ENCODE peak calls at places on chromosomes 4 and X, in ten cellular contexts. Z is esophagus squamous epithelium; W is neural progenitor cell; Q is naive thymus-derived CD4-positive, alpha-beta T cell; J is psoas muscle; K is tibial artery; I is aorta; V is lung; U is upper lobe of right lung; C is tibial nerve. F is an unnamed sample. For H3K4me1, the result is how much of the 10 kb centered on the place peaks cover.

GRCh38 chr4:16887887-16888286 is 10.6 kb downstream of the LDB2 start:
- DNase-seq in U (no peak), V (no peak), W (no peak), Q (no peak), J (no peak), K (no peak), Z (no peak), C (no peak), I (no peak), F (no peak)

GRCh38 chr4:163063891-163064290 is 102.8 kb downstream of the NAF1 start:
- DNase-seq in U (no peak), C (no peak), Q (no peak), V (no peak), I (no peak), K (no peak), J (no peak), Z (no peak), W (no peak), F (peak)

GRCh38 chr4:150385606-150386005 is 196.3 kb upstream of the MAB21L2 start:
- DNase-seq in V (no peak), I (no peak), W (peak), Z (peak), U (no peak), C (peak), J (no peak), Q (no peak), K (peak), F (no peak)

GRCh38 chr4:25215506-25215905 is 18.3 kb upstream of the PI4K2B start:
- DNase-seq in W (peak), V (no peak), Z (no peak), U (no peak), J (no peak), Q (no peak), I (no peak), K (no peak), C (no peak), F (no peak)

GRCh38 chrX:104419211-104419610 is 146.8 kb upstream of the IL1RAPL2 start:
- DNase-seq in K (no peak), Z (no peak), J (no peak), V (no peak), U (no peak), I (no peak), Q (no peak), W (no peak), C (no peak), F (no peak)

GRCh38 chr4:14827111-14827510 is 175.2 kb upstream of the CPEB2 start:
- DNase-seq in Q (no peak), V (no peak), J (no peak), W (no peak), C (no peak), I (peak), U (no peak), K (peak), Z (no peak), F (no peak)

GRCh38 chr4:30720656-30721352 is 635 bp downstream of the PCDH7 start:
- DNase-seq in Z (no peak), J (peak), W (peak), K (peak), Q (no peak), V (no peak), I (peak), C (no peak), U (no peak), F (no peak)

GRCh38 chr4:151276787-151277557 is at the start of gene PRSS48:
- DNase-seq in K (peak), W (peak), U (peak), Q (peak), Z (no peak), V (peak), J (peak), C (no peak), I (peak), F (peak)

GRCh38 chr4:147198411-147199051 is 252.9 kb upstream of the TTC29 start:
- DNase-seq in C (no peak), J (no peak), I (no peak), K (no peak), W (peak), U (no peak), Q (no peak), Z (no peak), V (no peak), F (no peak)

GRCh38 chrX:154653048-154653401 is 354 bp downstream of the CTAG2 start:
- DNase-seq in U (no peak), C (no peak), J (no peak), W (no peak), Z (no peak), I (no peak), V (no peak), K (no peak), Q (no peak), F (no peak)

GRCh38 chrX:74133156-74133796 is 170.7 kb upstream of the ZCCHC13 start:
- DNase-seq in I (no peak), K (no peak), Q (peak), C (no peak), J (no peak), W (peak), Z (no peak), V (no peak), U (no peak), F (no peak)

GRCh38 chrX:101191217-101191750 is 28.3 kb upstream of the DRP2 start:
- DNase-seq in Z (no peak), C (no peak), I (peak), V (no peak), Q (no peak), U (peak), K (peak), W (peak), J (no peak), F (no peak)

GRCh38 chr4:1218892-1219552 is 29.9 kb downstream of the CTBP1 start:
- DNase-seq in U (no peak), C (no peak), I (no peak), W (no peak), K (no peak), V (no peak), J (no peak), Q (no peak), Z (no peak), F (no peak)

GRCh38 chr4:7904942-7905341 is 34.7 kb downstream of the AFAP1 start:
- DNase-seq in Q (no peak), I (no peak), J (no peak), Z (no peak), U (no peak), V (no peak), C (no peak), K (no peak), W (no peak), F (no peak)

GRCh38 chr4:7907142-7907541 is 32.5 kb downstream of the AFAP1 start:
- DNase-seq in C (no peak), V (no peak), Z (no peak), I (no peak), J (no peak), Q (no peak), U (no peak), K (no peak), W (no peak), F (no peak)

GRCh38 chr4:7906171-7906581 is 33.5 kb downstream of the AFAP1 start:
- DNase-seq in I (no peak), Q (no peak), W (no peak), Z (no peak), U (no peak), K (no peak), C (no peak), V (no peak), J (no peak), F (no peak)

GRCh38 chr4:7904108-7904516 is 35.5 kb downstream of the AFAP1 start:
- DNase-seq in J (no peak), K (no peak), C (no peak), Q (no peak), V (no peak), W (no peak), I (no peak), Z (no peak), U (no peak), F (no peak)

GRCh38 chr4:7905461-7905915 is 34.2 kb downstream of the AFAP1 start:
- DNase-seq in K (peak), J (no peak), W (no peak), V (no peak), U (no peak), Q (no peak), I (no peak), Z (no peak), C (peak), F (no peak)
- H3K4me1 ChIP-seq in K (under half), J (under half), W (under half), V (under half), U (under half), Q (under half), I (under half), Z (half or more), C (under half), F (under half)

GRCh38 chr4:76585270-76585669 is 150.2 kb downstream of the SHROOM3 start:
- DNase-seq in Q (no peak), C (no peak), V (no peak), J (no peak), I (no peak), Z (no peak), K (no peak), W (peak), U (no peak), F (no peak)
- H3K4me3 ChIP-seq in Q (no peak), C (no peak), V (no peak), J (no peak), I (peak), Z (no peak), K (peak), W (peak), U (peak), F (no peak)

GRCh38 chr4:54743562-54743961 is 85.8 kb downstream of the KIT start:
- DNase-seq in Z (no peak), V (no peak), C (no peak), J (no peak), Q (no peak), W (no peak), U (no peak), I (no peak), K (no peak), F (no peak)
- H3K27ac ChIP-seq in Z (no peak), V (no peak), C (no peak), J (no peak), Q (no peak), W (no peak), U (no peak), I (no peak), K (no peak), F (no peak)

GRCh38 chrX:17842769-17843525 is 18.2 kb downstream of the RAI2 start:
- DNase-seq in Q (no peak), K (no peak), W (no peak), Z (no peak), C (no peak), V (no peak), J (no peak), I (no peak), U (no peak), F (no peak)
- H3K4me1 ChIP-seq in Q (under half), K (under half), W (under half), Z (under half), C (under half), V (under half), J (under half), I (under half), U (under half), F (under half)